ENCODE peak calls at places on chromosomes 2 and 18, in eight cellular contexts. H is tibial artery, M is endodermal cell, G is HepG2, T is right lobe of liver, N is gastrocnemius medialis, D is MM.1S, Z is psoas muscle. C is an unnamed sample.

GRCh38 chr2:75290600-75291140 is 91.3 kb upstream of the TACR1 start:
- DNase-seq in H (no peak), M (no peak), G (no peak), T (no peak), N (no peak), D (no peak), Z (no peak), C (no peak)

GRCh38 chr2:133568172-133568571 is at the start of gene NCKAP5:
- DNase-seq in H (no peak), M (peak), G (no peak), T (peak), N (no peak), D (no peak), Z (no peak), C (peak)

GRCh38 chr2:117972466-117973123 is 41.3 kb downstream of the CCDC93 start:
- DNase-seq in H (no peak), M (no peak), G (no peak), T (no peak), N (no peak), D (no peak), Z (no peak), C (no peak)

GRCh38 chr2:237685408-237685807 is 58.0 kb downstream of the LRRFIP1 start:
- DNase-seq in H (no peak), M (peak), G (peak), T (no peak), N (no peak), D (no peak), Z (no peak), C (no peak)

GRCh38 chr2:62007555-62007954 is 102.1 kb downstream of the COMMD1 start:
- DNase-seq in H (no peak), M (no peak), G (no peak), T (no peak), N (no peak), D (no peak), Z (no peak), C (no peak)

GRCh38 chr2:81734981-81735380 is 1430.4 kb upstream of the LRRTM1 start:
- DNase-seq in H (no peak), M (no peak), G (no peak), T (no peak), N (no peak), D (no peak), Z (no peak), C (no peak)

GRCh38 chr18:9147440-9148238 is 11.1 kb downstream of the ANKRD12 start:
- DNase-seq in H (no peak), M (peak), G (peak), T (no peak), N (peak), D (peak), Z (no peak), C (no peak)

GRCh38 chr2:147818741-147819140 is 26.1 kb upstream of the ACVR2A start:
- DNase-seq in H (no peak), M (no peak), G (no peak), T (no peak), N (no peak), D (no peak), Z (no peak), C (no peak)

GRCh38 chr2:68292108-68292710 is 27.5 kb downstream of the CNRIP1 start:
- DNase-seq in H (no peak), M (peak), G (peak), T (no peak), N (no peak), D (peak), Z (no peak), C (no peak)

GRCh38 chr18:43060020-43060419 is 55.5 kb downstream of the RIT2 start:
- DNase-seq in H (no peak), M (no peak), G (no peak), T (no peak), N (no peak), D (no peak), Z (no peak), C (no peak)

DNA sequence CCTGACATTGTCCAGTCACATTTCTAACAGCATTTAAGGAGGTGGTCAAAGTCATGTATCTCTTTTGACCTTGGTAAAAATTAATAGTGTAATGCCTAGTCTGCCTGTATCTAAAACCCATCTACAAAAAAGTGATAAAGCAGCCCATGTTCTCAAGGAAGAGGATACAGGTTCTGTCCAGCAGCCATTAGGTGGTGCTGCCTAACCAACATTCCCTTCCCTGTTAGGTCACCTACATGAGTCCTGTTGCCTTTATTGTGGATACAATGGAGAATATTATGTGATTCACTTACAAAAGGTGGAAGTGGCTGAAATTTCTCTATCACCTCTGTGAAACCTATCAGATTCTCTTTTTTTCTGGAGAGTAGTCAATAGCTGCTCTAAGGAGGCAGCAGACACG is 52.5 kb downstream of the AQP4 start:
- DNase-seq in H (no peak), M (peak), G (peak), T (no peak), N (peak), D (peak), Z (no peak), C (peak)
- TF ChIP-seq CTCF in H (peak), M (peak), G (peak), T (peak), N (peak), D (peak), Z (peak), C (peak)

GRCh38 chr2:202455114-202455513 is 79.0 kb downstream of the BMPR2 start:
- DNase-seq in H (no peak), M (no peak), G (no peak), T (no peak), N (no peak), D (no peak), Z (no peak), C (no peak)
- H3K27ac ChIP-seq in H (no peak), M (no peak), G (no peak), T (no peak), N (no peak), D (no peak), Z (no peak), C (peak)

DNA sequence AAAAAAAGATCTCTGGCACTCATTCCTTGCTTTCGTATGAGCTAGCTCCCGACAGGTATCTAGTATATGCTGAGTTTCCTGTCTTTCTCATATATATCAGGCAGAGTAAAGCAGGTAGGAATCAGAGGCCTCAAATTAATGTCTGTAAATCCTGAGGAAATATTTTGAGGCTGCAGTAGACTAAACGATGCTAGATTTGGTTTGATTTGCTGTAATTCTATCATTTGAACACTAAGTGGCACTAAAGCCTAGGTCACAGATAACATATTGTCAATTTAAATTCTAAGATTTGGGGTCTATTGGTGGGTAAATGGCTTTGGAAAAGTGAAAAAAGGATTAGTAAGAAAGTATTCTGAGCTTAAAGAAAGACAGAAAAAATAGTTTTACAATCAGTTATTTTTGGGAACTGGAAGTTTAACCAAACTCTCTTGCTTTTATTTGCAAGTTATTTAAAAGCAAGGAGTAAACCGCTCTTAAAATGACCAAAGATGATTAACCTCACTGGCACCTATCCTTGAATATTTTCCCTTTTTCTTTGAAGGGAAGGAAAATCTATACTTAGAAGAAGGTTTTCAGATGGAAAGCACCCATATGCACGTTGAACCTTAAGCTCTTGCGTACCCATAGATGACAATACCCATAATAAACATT is 37.6 kb upstream of the SLC4A10 start:
- DNase-seq in H (no peak), M (no peak), G (peak), T (no peak), N (no peak), D (no peak), Z (no peak), C (no peak)
- TF ChIP-seq CTCF in H (peak), M (peak), G (peak), T (peak), N (peak), D (peak), Z (peak), C (peak)

DNA sequence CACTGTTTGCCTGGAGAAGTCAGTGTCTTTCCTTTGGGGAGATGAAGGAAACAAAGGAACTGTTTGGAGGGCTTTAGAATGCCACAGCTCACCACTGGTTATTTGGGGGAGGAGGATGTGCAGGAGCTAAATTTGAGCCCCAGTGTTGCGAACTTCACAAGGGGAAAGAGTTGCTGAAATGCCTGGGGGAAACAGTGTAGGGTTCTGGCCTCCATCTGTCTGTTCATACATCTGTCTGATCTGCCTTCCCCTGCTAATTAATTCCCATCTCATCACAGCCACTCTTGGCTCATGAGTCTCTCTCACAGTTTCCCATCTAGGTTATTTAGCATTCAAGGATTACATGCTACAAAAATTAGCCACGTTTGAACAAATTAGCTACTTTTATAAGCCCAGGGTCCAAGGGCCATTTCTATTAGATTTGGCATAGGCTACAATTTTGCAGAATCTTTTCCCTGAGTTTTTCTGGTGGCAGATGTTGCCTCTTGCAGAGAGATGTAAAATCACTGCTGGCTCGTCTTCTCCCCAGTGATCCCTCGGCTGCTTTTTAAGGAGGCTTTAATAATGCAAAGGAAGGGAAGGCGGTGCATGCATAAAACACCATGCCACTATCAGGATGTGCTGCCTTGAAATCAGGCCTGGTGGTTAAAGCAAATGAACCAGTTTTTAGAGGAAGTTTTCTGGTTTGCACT is 35.1 kb downstream of the ADD2 start:
- DNase-seq in H (no peak), M (peak), G (no peak), T (no peak), N (no peak), D (no peak), Z (no peak), C (no peak)
- H3K27ac ChIP-seq in H (no peak), M (peak), G (no peak), T (no peak), N (no peak), D (no peak), Z (no peak), C (no peak)

GRCh38 chr2:121748202-121748601 is 7.2 kb upstream of the TSN start:
- DNase-seq in H (no peak), M (peak), G (peak), T (no peak), N (no peak), D (peak), Z (no peak), C (no peak)
- TF ChIP-seq CTCF in H (peak), M (peak), G (peak), T (no peak), N (no peak), D (peak), Z (no peak), C (no peak)

C was measured in heart right ventricle.